ENCODE peak calls at places on chromosomes 7 and 10, in four cellular contexts. T, L, P and S are unnamed samples.

GRCh38 chr7:144908943-144909556 is 73.2 kb upstream of the TPK1 start:
- DNase-seq in T (no peak), L (no peak), P (no peak), S (no peak)

GRCh38 chr10:7474388-7474787 is 63.6 kb upstream of the SFMBT2 start:
- DNase-seq in T (no peak), L (no peak), P (no peak), S (no peak)

GRCh38 chr10:71081229-71081560 is 131.2 kb upstream of the UNC5B start:
- DNase-seq in T (no peak), L (no peak), P (no peak), S (no peak)

GRCh38 chr7:13777242-13777641 is 212.2 kb downstream of the ETV1 start:
- DNase-seq in T (no peak), L (no peak), P (no peak), S (no peak)

GRCh38 chr7:69860486-69860885 is 262.2 kb downstream of the AUTS2 start:
- DNase-seq in T (no peak), L (no peak), P (no peak), S (no peak)

GRCh38 chr10:124006526-124006925 is 86.9 kb downstream of the CHST15 start:
- DNase-seq in T (no peak), L (peak), P (no peak), S (no peak)

GRCh38 chr10:33506838-33507661 is 172.6 kb upstream of the NRP1 start:
- DNase-seq in T (no peak), L (no peak), P (no peak), S (no peak)

GRCh38 chr7:156003220-156004162 is 191.2 kb upstream of the SHH start:
- DNase-seq in T (no peak), L (no peak), P (no peak), S (no peak)

GRCh38 chr10:63819753-63820347 is 298.6 kb downstream of the REEP3 start:
- DNase-seq in T (no peak), L (no peak), P (peak), S (no peak)